ENCODE peak calls at places on chromosomes 7 and 10, in nine cellular contexts. M, Q, L, C, P, F, W, D and I are unnamed samples.

GRCh38 chr10:69375307-69376151 is 41.2 kb downstream of the TACR2 start:
- DNase-seq in L (no peak), C (no peak), D (no peak), F (peak), W (no peak), P (no peak), Q (peak), M (peak), I (no peak)

GRCh38 chr7:31950101-31950755 is 120.0 kb downstream of the PDE1C start:
- DNase-seq in C (no peak), P (no peak), M (no peak), Q (no peak), D (no peak), L (peak), W (no peak), F (no peak), I (no peak)

GRCh38 chr10:102119417-102120141 is 589 bp downstream of the LDB1 start:
- DNase-seq in P (peak), Q (peak), L (peak), D (no peak), F (peak), M (peak), C (peak), W (peak), I (peak)

GRCh38 chr7:77727936-77728701 is 31.9 kb downstream of the RSBN1L start:
- DNase-seq in P (no peak), W (no peak), L (no peak), M (no peak), F (no peak), C (no peak), Q (peak), D (peak), I (no peak)

GRCh38 chr7:31553636-31554035 is 39.7 kb downstream of the ITPRID1 start:
- DNase-seq in W (no peak), F (no peak), L (no peak), C (no peak), Q (no peak), P (no peak), D (peak), M (no peak), I (no peak)

GRCh38 chr7:47292832-47293309 is 289.0 kb downstream of the TNS3 start:
- DNase-seq in C (no peak), L (no peak), D (no peak), W (no peak), F (no peak), P (no peak), Q (no peak), M (no peak), I (no peak)

GRCh38 chr10:43408331-43408709 is 666 bp downstream of the HNRNPF start:
- DNase-seq in L (no peak), D (no peak), F (peak), M (no peak), C (no peak), Q (no peak), P (no peak), W (no peak), I (no peak)

GRCh38 chr7:129387537-129387936 is 46.7 kb upstream of the STRIP2 start:
- DNase-seq in P (no peak), W (no peak), D (no peak), C (no peak), L (no peak), Q (no peak), M (no peak), F (no peak), I (no peak)

GRCh38 chr10:5811387-5811821 is 1.8 kb downstream of the GDI2 start:
- DNase-seq in C (no peak), F (no peak), W (no peak), P (no peak), Q (peak), D (no peak), L (peak), M (peak), I (peak)